ENCODE peak calls at places on chromosomes 2 and 18, in four cellular contexts. F is PC-3, X is lower lobe of right lung, J is thoracic aorta. H is an unnamed sample.

GRCh38 chr2:71647346-71647745 is 194.0 kb downstream of the DYSF start:
- DNase-seq in X (no peak), J (no peak), F (no peak), H (no peak)

GRCh38 chr2:123953848-123954247 is 71.2 kb upstream of the CNTNAP5 start:
- DNase-seq in J (no peak), X (no peak), F (peak), H (no peak)

GRCh38 chr2:40497251-40497859 is 45.5 kb upstream of the SLC8A1 start:
- DNase-seq in J (no peak), X (no peak), F (peak), H (no peak)

GRCh38 chr18:32698148-32698547 is 74.7 kb downstream of the KLHL14 start:
- DNase-seq in X (no peak), F (no peak), J (no peak), H (no peak)

GRCh38 chr2:105525201-105525600 is 126.3 kb upstream of the FHL2 start:
- DNase-seq in J (no peak), X (no peak), F (no peak), H (no peak)

GRCh38 chr2:192123847-192124246 is 70.9 kb downstream of the TMEFF2 start:
- DNase-seq in J (no peak), X (no peak), F (no peak), H (no peak)

GRCh38 chr2:28348149-28348567 is 44.5 kb upstream of the FOSL2 start:
- DNase-seq in F (no peak), X (peak), J (no peak), H (no peak)

GRCh38 chr2:23199115-23199918 is 185.7 kb upstream of the KLHL29 start:
- DNase-seq in J (no peak), F (peak), X (no peak), H (no peak)

GRCh38 chr18:26928669-26929313 is 63.3 kb upstream of the AQP4 start:
- DNase-seq in F (no peak), X (peak), J (no peak), H (no peak)

GRCh38 chr18:74598350-74599001 is 806 bp downstream of the ZNF407 start:
- DNase-seq in F (peak), X (peak), J (no peak), H (no peak)

GRCh38 chr2:25855065-25855464 is 23.2 kb downstream of the ASXL2 start:
- DNase-seq in X (no peak), F (no peak), J (no peak), H (no peak)

GRCh38 chr2:25856377-25856776 is 21.9 kb downstream of the ASXL2 start:
- DNase-seq in X (no peak), J (no peak), F (no peak), H (no peak)

GRCh38 chr2:25853038-25853638 is 25.1 kb downstream of the ASXL2 start:
- DNase-seq in F (no peak), J (no peak), X (no peak), H (no peak)

GRCh38 chr2:25854613-25855012 is 23.7 kb downstream of the ASXL2 start:
- DNase-seq in J (no peak), X (no peak), F (no peak), H (no peak)

GRCh38 chr2:25851740-25852503 is 26.4 kb downstream of the ASXL2 start:
- DNase-seq in F (peak), X (no peak), J (no peak), H (no peak)
- TF ChIP-seq CTCF in F (peak), X (peak), J (peak), H (peak)

GRCh38 chr18:40939636-40940035 is 1015.4 kb upstream of the PIK3C3 start:
- DNase-seq in X (no peak), J (no peak), F (no peak), H (no peak)

GRCh38 chr18:40932862-40933261 is 1022.2 kb upstream of the PIK3C3 start:
- DNase-seq in X (no peak), F (no peak), J (no peak), H (no peak)

GRCh38 chr18:40937386-40937785 is 1017.6 kb upstream of the PIK3C3 start:
- DNase-seq in X (no peak), J (no peak), F (no peak), H (no peak)

GRCh38 chr18:40935423-40935822 is 1019.6 kb upstream of the PIK3C3 start:
- DNase-seq in F (peak), J (no peak), X (no peak), H (no peak)

DNA sequence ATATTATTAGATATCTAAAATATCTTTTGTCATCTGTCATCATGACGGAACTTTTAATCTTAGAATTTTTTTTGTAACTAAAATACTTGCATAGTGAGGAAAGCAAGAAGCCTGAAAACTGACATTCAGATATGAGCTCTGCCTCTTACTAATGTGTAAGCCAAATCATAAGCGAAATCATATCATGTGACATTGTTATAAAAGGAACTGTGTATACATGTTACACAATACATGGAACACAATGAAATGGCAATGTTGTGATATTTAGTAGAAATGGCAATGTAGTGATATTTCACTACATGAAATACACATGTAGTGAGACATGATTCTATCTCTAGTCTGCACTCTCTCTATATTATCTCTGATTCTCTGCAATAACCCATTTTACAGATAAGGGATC is 1016.4 kb upstream of the PIK3C3 start:
- DNase-seq in J (no peak), F (no peak), X (no peak), H (no peak)
- TF ChIP-seq CTCF in J (no peak), F (no peak), X (no peak), H (no peak)

GRCh38 chr2:100606740-100607343 is 44.0 kb downstream of the PDCL3 start:
- DNase-seq in F (peak), J (no peak), X (no peak), H (no peak)

GRCh38 chr2:100612388-100613000 is 49.7 kb downstream of the PDCL3 start:
- DNase-seq in F (no peak), X (no peak), J (no peak), H (no peak)

GRCh38 chr2:100613719-100614118 is 50.9 kb downstream of the PDCL3 start:
- DNase-seq in J (no peak), F (no peak), X (no peak), H (no peak)

GRCh38 chr2:100611079-100612029 is 48.6 kb downstream of the PDCL3 start:
- DNase-seq in J (no peak), X (no peak), F (no peak), H (no peak)

DNA sequence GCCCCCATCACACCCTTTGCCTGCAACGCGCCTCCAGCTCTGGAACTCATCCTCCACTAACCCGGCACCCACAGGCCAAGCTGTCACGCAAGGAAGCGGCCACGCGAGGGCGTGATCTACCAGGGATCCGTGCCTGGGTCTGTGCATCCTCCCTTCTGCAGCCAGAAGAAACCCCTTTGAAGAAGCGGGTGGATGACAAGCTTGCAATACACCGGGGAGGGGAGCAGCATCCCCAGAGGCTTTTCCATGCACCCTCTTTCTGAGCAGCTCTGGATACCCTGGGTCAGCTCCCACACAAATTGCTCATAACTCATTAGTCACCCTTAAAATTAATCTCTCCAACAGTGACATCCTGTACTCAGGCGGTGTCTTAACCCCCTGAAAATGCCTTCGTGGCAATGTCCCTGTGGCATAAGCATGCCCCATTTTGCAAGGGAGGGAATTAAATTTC is 47.6 kb downstream of the PDCL3 start:
- DNase-seq in J (no peak), F (peak), X (peak), H (no peak)
- TF ChIP-seq CTCF in J (peak), F (peak), X (peak), H (peak)

GRCh38 chr2:212987492-212987891 is 163.9 kb downstream of the IKZF2 start:
- DNase-seq in J (no peak), X (no peak), F (no peak), H (no peak)
- TF ChIP-seq CTCF in J (no peak), X (no peak), F (no peak), H (no peak)

GRCh38 chr18:9204659-9205058 is 68.1 kb downstream of the ANKRD12 start:
- DNase-seq in X (no peak), J (no peak), F (no peak), H (no peak)
- TF ChIP-seq CTCF in X (no peak), J (no peak), F (no peak), H (no peak)

H was measured in osteocyte.